ENCODE peak calls at places on chromosomes 2 and 18, in seven cellular contexts. I, E, K, P, M, F and V are unnamed samples. For H3K9me3, the result is how much of the 10 kb centered on the place peaks cover.

GRCh38 chr2:45825001-45825651 is 173.7 kb downstream of the PRKCE start:
- DNase-seq in I (no peak), E (no peak), K (no peak), P (no peak), M (no peak), F (no peak), V (no peak)

GRCh38 chr2:55618025-55618648 is 715 bp upstream of the PPP4R3B start:
- DNase-seq in I (no peak), E (no peak), K (peak), P (no peak), M (no peak), F (no peak), V (peak)

GRCh38 chr2:206858972-206859739 is 80.2 kb upstream of the CPO start:
- DNase-seq in I (no peak), E (no peak), K (no peak), P (no peak), M (no peak), F (no peak), V (no peak)

GRCh38 chr2:157936464-157936863 is 60.3 kb upstream of the ACVR1 start:
- DNase-seq in I (no peak), E (no peak), K (no peak), P (no peak), M (no peak), F (no peak), V (no peak)

GRCh38 chr2:238238766-238239551 is 879 bp downstream of the HES6 start:
- DNase-seq in I (no peak), E (peak), K (no peak), P (no peak), M (no peak), F (peak), V (peak)

GRCh38 chr2:240986787-240987411 is 11.5 kb upstream of the SNED1 start:
- DNase-seq in I (peak), E (peak), K (peak), P (peak), M (no peak), F (no peak), V (peak)

GRCh38 chr2:96091711-96092579 is 24.4 kb downstream of the ADRA2B start:
- DNase-seq in I (no peak), E (peak), K (no peak), P (peak), M (peak), F (peak), V (no peak)

GRCh38 chr2:21333249-21333648 is 209.5 kb downstream of the TDRD15 start:
- DNase-seq in I (no peak), E (peak), K (no peak), P (no peak), M (peak), F (no peak), V (no peak)

GRCh38 chr2:157696036-157696435 is 67.4 kb upstream of the ACVR1C start:
- DNase-seq in I (no peak), E (no peak), K (peak), P (no peak), M (no peak), F (no peak), V (no peak)

GRCh38 chr2:42492691-42493467 is 903 bp downstream of the KCNG3 start:
- DNase-seq in I (peak), E (peak), K (no peak), P (peak), M (no peak), F (peak), V (no peak)

GRCh38 chr18:58666176-58666575 is 5.1 kb upstream of the MALT1 start:
- DNase-seq in I (no peak), E (no peak), K (no peak), P (no peak), M (peak), F (no peak), V (no peak)

GRCh38 chr2:23452853-23453420 is 68.0 kb downstream of the KLHL29 start:
- DNase-seq in I (no peak), E (no peak), K (peak), P (no peak), M (no peak), F (no peak), V (peak)

GRCh38 chr18:21205695-21206094 is 36.3 kb upstream of the GREB1L start:
- DNase-seq in I (no peak), E (no peak), K (no peak), P (no peak), M (no peak), F (no peak), V (no peak)

GRCh38 chr2:160920791-160921303 is 239.4 kb upstream of the TANK start:
- DNase-seq in I (peak), E (no peak), K (peak), P (no peak), M (no peak), F (no peak), V (no peak)

GRCh38 chr2:9982248-9982647 is 30.8 kb downstream of the GRHL1 start:
- DNase-seq in I (no peak), E (no peak), K (peak), P (no peak), M (no peak), F (no peak), V (no peak)

GRCh38 chr2:168072626-168073303 is 174.6 kb downstream of the STK39 start:
- DNase-seq in I (no peak), E (no peak), K (no peak), P (no peak), M (no peak), F (no peak), V (no peak)

GRCh38 chr2:216352653-216353270 is 19.5 kb downstream of the MARCHF4 start:
- DNase-seq in I (no peak), E (no peak), K (no peak), P (no peak), M (no peak), F (no peak), V (no peak)

GRCh38 chr2:128436498-128437180 is 118.0 kb upstream of the HS6ST1 start:
- DNase-seq in I (no peak), E (no peak), K (no peak), P (no peak), M (no peak), F (peak), V (no peak)

GRCh38 chr2:130790808-130791616 is 35.7 kb downstream of the AMER3 start:
- DNase-seq in I (no peak), E (no peak), K (no peak), P (no peak), M (no peak), F (no peak), V (no peak)

GRCh38 chr2:20580690-20581437 is 70.0 kb downstream of the HS1BP3 start:
- DNase-seq in I (no peak), E (peak), K (peak), P (no peak), M (no peak), F (no peak), V (no peak)

GRCh38 chr2:165891943-165892342 is 61.6 kb downstream of the TTC21B start:
- DNase-seq in I (no peak), E (no peak), K (peak), P (no peak), M (no peak), F (no peak), V (no peak)

GRCh38 chr2:220243571-220243970 is 616.1 kb downstream of the SLC4A3 start:
- DNase-seq in I (no peak), E (no peak), K (no peak), P (no peak), M (no peak), F (no peak), V (peak)

GRCh38 chr2:218746960-218747359 is 35.0 kb upstream of the CYP27A1 start:
- DNase-seq in I (no peak), E (no peak), K (no peak), P (no peak), M (no peak), F (no peak), V (no peak)

GRCh38 chr18:5167827-5168226 is 29.2 kb downstream of the AKAIN1 start:
- DNase-seq in I (no peak), E (no peak), K (no peak), P (no peak), M (no peak), F (no peak), V (no peak)

GRCh38 chr18:40902436-40902835 is 1052.6 kb upstream of the PIK3C3 start:
- DNase-seq in I (no peak), E (no peak), K (no peak), P (no peak), M (no peak), F (no peak), V (no peak)

DNA sequence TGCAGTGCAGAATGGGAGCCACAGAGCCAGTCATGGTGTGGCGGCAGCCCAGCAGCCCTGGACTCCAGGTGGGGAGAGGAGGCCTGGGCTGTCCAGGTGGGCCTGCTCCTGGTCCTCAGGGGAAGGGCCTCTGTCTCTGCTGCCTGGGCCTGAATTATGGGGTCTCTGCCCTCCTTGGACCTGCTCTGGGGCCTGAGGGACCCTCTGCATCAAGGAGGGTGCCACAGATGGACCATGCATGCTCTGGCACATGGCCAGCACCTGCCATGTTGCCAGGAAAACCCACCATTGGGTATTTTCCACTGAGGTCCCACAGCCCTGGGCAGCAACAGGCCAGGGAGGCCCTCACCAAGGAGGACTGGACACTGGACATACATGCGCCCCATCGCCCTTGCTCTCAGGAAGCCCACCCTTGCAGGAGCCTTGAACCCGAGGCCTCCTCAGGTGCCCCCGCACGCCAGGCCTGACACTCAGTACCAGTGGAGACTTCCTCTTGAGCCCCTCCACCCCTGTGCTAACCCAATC is 107.1 kb downstream of the NDUFA10 start:
- DNase-seq in I (no peak), E (no peak), K (no peak), P (no peak), M (no peak), F (peak), V (no peak)
- H3K9me3 ChIP-seq in I (under half), E (under half), K (under half), P (under half), M (under half), F (under half), V (under half)

DNA sequence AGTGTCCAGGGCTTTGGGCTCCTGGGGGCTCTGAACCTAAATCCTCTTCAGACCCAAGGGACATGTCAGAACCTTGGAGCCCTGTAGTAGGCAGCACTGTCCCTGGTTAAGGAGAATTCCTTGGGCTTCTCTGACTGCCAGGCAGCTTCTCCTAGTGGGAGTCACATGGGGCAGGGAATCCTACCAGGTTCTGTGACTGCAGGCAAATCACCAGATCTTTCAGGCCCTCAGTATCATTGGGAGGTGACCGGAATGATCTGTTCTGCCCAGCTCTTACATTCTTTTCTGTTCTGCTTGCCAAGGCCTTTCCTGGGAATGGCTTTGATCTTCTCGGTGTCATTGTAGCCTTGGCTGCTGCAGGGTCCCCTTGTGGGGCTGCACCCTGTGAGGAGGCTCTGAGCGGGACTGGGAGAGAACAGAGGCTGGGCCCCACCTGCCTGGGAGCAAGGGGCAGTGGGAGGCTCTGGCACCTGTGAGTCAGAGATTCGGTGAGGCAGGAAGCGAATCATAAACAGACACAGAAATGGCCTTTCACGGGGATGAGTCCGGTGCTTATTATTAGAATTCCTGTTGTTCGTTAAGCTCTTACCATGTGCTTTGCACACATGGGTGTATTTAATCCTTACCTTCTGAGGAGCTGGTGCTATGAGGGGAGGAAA is 14.1 kb downstream of the CEP68 start:
- DNase-seq in I (no peak), E (no peak), K (peak), P (no peak), M (no peak), F (no peak), V (no peak)
- TF ChIP-seq CTCF in I (no peak), E (peak), K (peak), P (no peak), M (peak), F (peak), V (no peak)

GRCh38 chr18:14930576-14930975 is 182.6 kb downstream of the ANKRD30B start:
- DNase-seq in I (no peak), E (no peak), K (no peak), P (no peak), M (no peak), F (no peak), V (no peak)

GRCh38 chr18:14930076-14930475 is 182.1 kb downstream of the ANKRD30B start:
- DNase-seq in I (no peak), E (no peak), K (no peak), P (no peak), M (no peak), F (no peak), V (no peak)

GRCh38 chr18:14925281-14925709 is 177.3 kb downstream of the ANKRD30B start:
- DNase-seq in I (no peak), E (no peak), K (no peak), P (no peak), M (no peak), F (no peak), V (no peak)

GRCh38 chr18:14927701-14928100 is 179.7 kb downstream of the ANKRD30B start:
- DNase-seq in I (no peak), E (no peak), K (no peak), P (no peak), M (no peak), F (no peak), V (no peak)

DNA sequence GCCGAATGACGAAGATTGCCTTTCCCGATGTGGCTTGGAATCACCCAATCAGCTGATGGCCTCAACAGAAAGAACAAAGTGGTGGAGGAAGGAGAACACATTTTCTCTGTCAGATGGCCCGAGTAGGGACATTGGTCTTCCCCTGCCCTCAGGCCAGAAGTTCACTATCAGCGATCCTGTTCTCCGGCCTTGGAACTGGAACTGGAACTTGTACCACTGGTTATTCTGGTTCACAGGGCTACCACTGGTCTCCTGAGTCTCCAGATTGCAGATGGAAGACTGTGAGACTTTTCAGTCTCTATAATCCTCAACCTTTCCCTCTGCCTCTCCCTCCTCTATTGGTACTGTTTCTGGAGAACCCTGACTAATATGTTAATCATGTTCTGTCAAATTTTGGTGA is 180.4 kb downstream of the ANKRD30B start:
- DNase-seq in I (no peak), E (no peak), K (no peak), P (no peak), M (no peak), F (no peak), V (no peak)
- H3K9me3 ChIP-seq in I (under half), E (under half), K (under half), P (under half), M (under half), F (half or more), V (under half)

DNA sequence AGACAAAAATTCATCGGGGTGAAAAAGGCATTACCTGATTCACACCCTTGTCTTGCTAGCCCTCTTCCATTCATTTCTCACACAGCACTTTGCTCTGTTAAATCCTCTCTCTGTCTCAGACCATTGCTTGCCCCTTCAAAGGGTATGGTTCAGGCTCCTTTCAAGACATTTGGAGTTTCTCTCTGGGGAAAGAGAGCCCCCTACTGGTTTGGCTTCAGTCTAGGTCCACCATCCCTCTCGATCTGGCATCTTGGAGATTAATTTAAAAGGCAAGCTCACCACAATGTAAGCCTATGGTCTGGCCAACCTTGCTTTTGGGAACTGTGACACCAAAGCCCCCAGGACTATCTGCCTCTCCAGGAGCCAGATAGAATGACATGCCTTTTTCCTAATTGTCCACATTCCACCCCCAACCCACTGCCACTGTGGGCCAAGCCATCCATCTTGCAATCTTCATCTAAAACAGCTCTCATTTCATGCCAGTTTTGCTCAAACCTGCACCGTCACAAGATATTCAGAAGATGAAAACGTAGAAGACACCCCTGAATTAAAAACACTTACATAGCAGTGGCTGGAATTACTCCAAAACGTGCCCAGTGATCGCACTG is 94.0 kb downstream of the FARSB start:
- DNase-seq in I (peak), E (no peak), K (peak), P (no peak), M (no peak), F (peak), V (peak)
- TF ChIP-seq CTCF in I (no peak), E (peak), K (peak), P (peak), M (peak), F (peak), V (peak)

GRCh38 chr2:150266931-150267330 is 220.5 kb downstream of the RND3 start:
- DNase-seq in I (no peak), E (no peak), K (no peak), P (no peak), M (no peak), F (no peak), V (no peak)
- H3K9me3 ChIP-seq in I (under half), E (under half), K (under half), P (under half), M (under half), F (under half), V (under half)

DNA sequence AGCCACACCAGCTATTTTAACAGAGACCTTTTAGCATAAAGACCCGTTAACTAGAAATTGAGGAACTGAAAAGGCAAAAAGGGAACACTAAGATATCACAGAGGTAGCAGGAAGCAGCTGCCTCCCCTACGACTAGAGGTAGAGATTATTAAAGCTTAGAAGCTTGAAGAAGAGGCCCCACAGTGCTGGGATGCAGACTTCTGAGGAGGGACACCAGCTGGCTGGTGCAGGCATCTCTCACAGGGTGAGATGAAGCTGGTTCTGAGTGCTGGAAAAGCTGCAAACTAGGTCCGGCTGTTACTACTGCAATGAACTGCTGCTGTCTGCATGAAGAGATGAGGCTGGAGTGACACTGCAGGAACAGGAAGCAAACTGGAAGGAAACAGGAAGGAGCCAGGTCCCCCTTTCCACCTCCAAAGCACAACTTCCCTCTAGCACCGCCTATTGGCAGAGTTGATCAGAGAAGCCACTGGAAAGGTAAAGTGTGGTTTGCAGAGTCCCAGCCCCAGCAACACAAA is 61.2 kb upstream of the MRPS9 start:
- DNase-seq in I (no peak), E (no peak), K (no peak), P (no peak), M (no peak), F (peak), V (peak)
- TF ChIP-seq CTCF in I (no peak), E (no peak), K (no peak), P (no peak), M (no peak), F (peak), V (peak)

GRCh38 chr18:8933714-8934284 is 168.7 kb upstream of the NDUFV2 start:
- DNase-seq in I (no peak), E (no peak), K (peak), P (no peak), M (no peak), F (no peak), V (no peak)

GRCh38 chr18:8936646-8937045 is 165.9 kb upstream of the NDUFV2 start:
- DNase-seq in I (no peak), E (no peak), K (no peak), P (no peak), M (no peak), F (no peak), V (no peak)

GRCh38 chr18:8929381-8929780 is 173.1 kb upstream of the NDUFV2 start:
- DNase-seq in I (no peak), E (no peak), K (no peak), P (no peak), M (no peak), F (no peak), V (no peak)

GRCh38 chr18:8930990-8931648 is 171.4 kb upstream of the NDUFV2 start:
- DNase-seq in I (no peak), E (no peak), K (no peak), P (no peak), M (no peak), F (no peak), V (no peak)

DNA sequence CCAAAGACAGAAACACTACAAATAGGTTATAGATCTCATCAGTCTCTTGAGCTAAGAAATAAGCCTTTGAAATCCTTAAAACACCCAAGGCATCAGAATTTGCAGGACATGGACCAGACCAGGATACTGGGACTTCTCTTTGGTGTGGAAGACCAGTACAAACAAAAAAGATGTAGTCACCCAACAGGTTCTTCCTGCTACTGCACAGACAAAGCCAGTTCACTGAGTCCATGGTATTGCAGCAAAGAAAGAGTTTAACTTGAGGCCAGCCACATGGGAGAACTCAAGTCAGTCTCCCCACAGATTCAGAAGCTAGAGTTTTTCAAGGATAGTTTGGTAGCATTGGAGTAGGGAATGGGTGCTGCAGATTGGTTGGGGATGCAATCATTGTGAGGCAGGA is 169.6 kb upstream of the NDUFV2 start:
- DNase-seq in I (no peak), E (no peak), K (no peak), P (no peak), M (no peak), F (no peak), V (no peak)
- H3K9me3 ChIP-seq in I (under half), E (under half), K (under half), P (under half), M (under half), F (under half), V (under half)

GRCh38 chr18:51621103-51621969 is 423.9 kb upstream of the MEX3C start:
- DNase-seq in I (peak), E (peak), K (no peak), P (peak), M (no peak), F (peak), V (peak)

GRCh38 chr18:51619283-51619682 is 421.8 kb upstream of the MEX3C start:
- DNase-seq in I (no peak), E (no peak), K (no peak), P (no peak), M (no peak), F (no peak), V (no peak)

GRCh38 chr18:51623653-51624052 is 426.2 kb upstream of the MEX3C start:
- DNase-seq in I (no peak), E (no peak), K (no peak), P (no peak), M (no peak), F (no peak), V (no peak)

GRCh38 chr18:51622676-51623075 is 425.2 kb upstream of the MEX3C start:
- DNase-seq in I (no peak), E (no peak), K (no peak), P (no peak), M (no peak), F (no peak), V (no peak)

GRCh38 chr18:51624311-51624710 is 426.8 kb upstream of the MEX3C start:
- DNase-seq in I (no peak), E (no peak), K (no peak), P (no peak), M (no peak), F (no peak), V (no peak)
- TF ChIP-seq CTCF in I (no peak), E (no peak), K (no peak), P (no peak), M (no peak), F (no peak), V (no peak)